ENCODE peak calls at places on chromosome 2, in eight cellular contexts. P is endothelial cell, Z is cardiac fibroblast, S is uterus, L is neural progenitor cell, C is fibroblast of villous mesenchyme, G is neural crest cell, O is tibial nerve. H is an unnamed sample.

GRCh38 chr2:29139152-29139551 is 23.9 kb downstream of the CLIP4 start:
- DNase-seq in L (no peak), Z (peak; percentile 70), S (no peak), O (no peak), G (no peak), C (peak; percentile 27), P (no peak), H (no peak)

GRCh38 chr2:235381261-235381912 is 112.5 kb upstream of the AGAP1 start:
- DNase-seq in O (no peak), L (no peak), G (no peak), P (no peak), Z (peak; percentile 34), C (no peak), S (no peak), H (no peak)

GRCh38 chr2:142769761-142770160 is 107.7 kb upstream of the KYNU start:
- DNase-seq in G (no peak), C (no peak), L (no peak), Z (peak; percentile 59), S (no peak), O (no peak), P (no peak), H (no peak)

GRCh38 chr2:21183306-21183705 is 59.5 kb downstream of the TDRD15 start:
- DNase-seq in O (no peak), S (no peak), C (no peak), Z (no peak), G (no peak), L (no peak), P (no peak), H (no peak)

GRCh38 chr2:217993817-217994459 is 8.9 kb downstream of the TNS1 start:
- DNase-seq in S (peak; percentile 69), C (peak; percentile 42), L (peak; percentile 83), Z (peak; percentile 45), P (peak; percentile 82), G (peak; percentile 73), O (peak; percentile 75), H (no peak)

GRCh38 chr2:240464514-240465241 is 29.2 kb downstream of the GPC1 start:
- DNase-seq in G (no peak), P (peak; percentile 3), Z (no peak), C (no peak), S (peak; percentile 13), L (no peak), O (no peak), H (no peak)

GRCh38 chr2:72745679-72746368 is 80.0 kb downstream of the EXOC6B start:
- DNase-seq in O (peak; percentile 41), C (peak; percentile 79), G (peak; percentile 13), P (peak; percentile 20), Z (peak; percentile 87), L (peak; percentile 78), S (no peak), H (peak; percentile 44)

GRCh38 chr2:64987963-64988419 is 1.2 kb upstream of the SLC1A4 start:
- DNase-seq in O (no peak), G (no peak), Z (no peak), C (peak; percentile 95), P (no peak), S (no peak), L (no peak), H (peak; percentile 84)

GRCh38 chr2:127859712-127860085 is 1.7 kb upstream of the POLR2D start:
- DNase-seq in L (peak; percentile 87), Z (no peak), S (no peak), O (no peak), P (peak; percentile 34), C (no peak), G (no peak), H (no peak)

GRCh38 chr2:238854246-238854645 is 6.4 kb downstream of the TWIST2 start:
- DNase-seq in Z (no peak), C (no peak), S (no peak), G (no peak), L (no peak), O (no peak), P (no peak), H (no peak)

GRCh38 chr2:58239243-58239642 is 1.9 kb downstream of the FANCL start:
- DNase-seq in P (no peak), Z (no peak), L (no peak), O (no peak), C (no peak), S (no peak), G (no peak), H (no peak)

GRCh38 chr2:229118947-229119346 is 152.1 kb downstream of the PID1 start:
- DNase-seq in O (no peak), S (no peak), C (no peak), L (no peak), P (no peak), Z (no peak), G (no peak), H (no peak)

GRCh38 chr2:162073776-162074578 is at the start of gene DPP4:
- DNase-seq in O (no peak), G (peak; percentile 32), S (no peak), P (peak; percentile 31), C (no peak), L (peak; percentile 70), Z (peak; percentile 36), H (no peak)

GRCh38 chr2:73970268-73970803 is 14.4 kb upstream of the TET3 start:
- DNase-seq in Z (no peak), C (no peak), S (no peak), O (no peak), P (no peak), L (no peak), G (no peak), H (no peak)

GRCh38 chr2:100178085-100178788 is 35.8 kb upstream of the AFF3 start:
- DNase-seq in Z (peak; percentile 73), C (peak; percentile 47), P (peak; percentile 63), G (peak; percentile 52), L (peak; percentile 74), O (no peak), S (no peak), H (no peak)

GRCh38 chr2:101580528-101580927 is 105.6 kb upstream of the RFX8 start:
- DNase-seq in C (no peak), L (no peak), S (no peak), O (no peak), G (no peak), Z (no peak), P (no peak), H (no peak)

GRCh38 chr2:225097035-225097434 is 54.8 kb upstream of the DOCK10 start:
- DNase-seq in Z (no peak), G (no peak), S (no peak), O (no peak), C (peak; percentile 54), L (no peak), P (no peak), H (no peak)

GRCh38 chr2:159518321-159519005 is 97.9 kb downstream of the BAZ2B start:
- DNase-seq in C (peak; percentile 16), P (no peak), L (no peak), Z (no peak), G (no peak), O (no peak), S (no peak), H (no peak)

GRCh38 chr2:195308163-195308562 is 348.9 kb upstream of the SLC39A10 start:
- DNase-seq in L (no peak), G (no peak), C (no peak), O (no peak), P (no peak), Z (no peak), S (no peak), H (no peak)

GRCh38 chr2:240463274-240463865 is 27.9 kb downstream of the GPC1 start:
- DNase-seq in G (no peak), O (peak; percentile 4), S (peak; percentile 14), C (no peak), Z (no peak), L (no peak), P (no peak), H (no peak)

GRCh38 chr2:15355386-15355785 is 205.7 kb downstream of the NBAS start:
- DNase-seq in S (no peak), Z (no peak), C (no peak), O (no peak), P (no peak), L (no peak), G (no peak), H (no peak)

GRCh38 chr2:14023558-14023957 is 609.0 kb upstream of the LRATD1 start:
- DNase-seq in C (no peak), G (no peak), S (no peak), L (no peak), Z (no peak), O (no peak), P (no peak), H (no peak)

GRCh38 chr2:42929985-42930581 is 137.7 kb upstream of the HAAO start:
- DNase-seq in P (no peak), O (no peak), S (no peak), Z (peak; percentile 90), C (peak; percentile 89), L (no peak), G (no peak), H (no peak)

GRCh38 chr2:203585541-203585940 is 50.4 kb upstream of the RAPH1 start:
- DNase-seq in C (no peak), Z (no peak), P (no peak), S (no peak), G (no peak), O (no peak), L (no peak), H (no peak)

GRCh38 chr2:74416721-74417120 is 4.7 kb downstream of the C2orf81 start:
- DNase-seq in O (no peak), Z (no peak), S (no peak), C (no peak), L (no peak), P (no peak), G (no peak), H (no peak)

DNA sequence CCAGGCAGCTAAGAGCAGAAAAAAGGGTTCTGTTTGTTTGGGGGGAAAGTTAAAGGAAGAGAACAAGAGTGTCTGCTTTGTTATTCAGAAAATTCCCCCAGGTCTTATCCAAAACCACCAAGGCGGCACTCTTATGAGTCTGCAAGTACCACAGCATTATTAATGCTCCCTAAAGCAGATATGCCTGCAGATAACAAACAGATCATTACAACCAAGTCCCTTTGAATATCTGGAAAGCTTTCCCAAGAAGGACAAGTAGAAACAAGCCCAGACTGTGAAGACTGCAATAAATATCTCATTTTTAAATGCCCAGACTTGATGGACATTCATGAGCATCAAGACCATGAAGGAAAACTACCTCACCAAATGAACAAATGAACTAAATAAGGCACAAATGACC is 278.6 kb upstream of the TMEFF2 start:
- DNase-seq in C (no peak), S (no peak), L (no peak), Z (no peak), P (no peak), O (no peak), G (no peak), H (no peak)
- TF ChIP-seq CTCF in C (no peak), S (no peak), L (no peak), Z (no peak), P (no peak), O (no peak), G (no peak), H (no peak)

GRCh38 chr2:31748041-31748440 is 167.3 kb upstream of the SRD5A2 start:
- DNase-seq in C (no peak), P (no peak), L (no peak), G (no peak), Z (no peak), O (no peak), S (no peak), H (no peak)
- TF ChIP-seq CTCF in C (no peak), P (no peak), L (no peak), G (no peak), Z (no peak), O (no peak), S (no peak), H (no peak)

GRCh38 chr2:33126552-33126951 is 179.8 kb downstream of the LTBP1 start:
- DNase-seq in P (no peak), L (no peak), S (no peak), O (no peak), G (no peak), C (no peak), Z (no peak), H (no peak)
- TF ChIP-seq CTCF in P (no peak), L (peak; percentile 22), S (no peak), O (no peak), G (peak; percentile 23), C (no peak), Z (peak; percentile 27), H (peak; percentile 12)

GRCh38 chr2:10042301-10043161 is 819 bp upstream of the KLF11 start:
- DNase-seq in Z (peak; percentile 70), L (peak; percentile 81), G (peak; percentile 57), P (peak; percentile 47), S (peak; percentile 85), O (peak; percentile 64), C (peak; percentile 92), H (no peak)
- TF ChIP-seq CTCF in Z (no peak), L (peak; percentile 19), G (no peak), P (no peak), S (no peak), O (no peak), C (peak; percentile 26), H (no peak)